ENCODE peak calls at places on chromosome 9, in four cellular contexts. One of them, this sample, is unnamed.

GRCh38 chr9:37290881-37291485 is 131.5 kb upstream of the GRHPR start:
- DNase-seq in IMR-90: peak; percentile 88
- DNase-seq in mesendoderm: no peak
- DNase-seq in H1: no peak
- DNase-seq in this sample: no peak

GRCh38 chr9:33750307-33750838 is 45.0 kb upstream of the PRSS3 start:
- DNase-seq in IMR-90: peak; percentile 15
- DNase-seq in mesendoderm: no peak
- DNase-seq in H1: no peak
- DNase-seq in this sample: no peak

GRCh38 chr9:132505961-132506691 is 76.3 kb upstream of the BARHL1 start:
- DNase-seq in IMR-90: no peak
- DNase-seq in mesendoderm: no peak
- DNase-seq in H1: no peak
- DNase-seq in this sample: no peak

GRCh38 chr9:107173422-107174180 is 109.5 kb upstream of the RAD23B start:
- DNase-seq in IMR-90: no peak
- DNase-seq in mesendoderm: no peak
- DNase-seq in H1: no peak
- DNase-seq in this sample: no peak

GRCh38 chr9:131960311-131960710 is 119.4 kb downstream of the MED27 start:
- DNase-seq in IMR-90: peak; percentile 52
- DNase-seq in mesendoderm: no peak
- DNase-seq in H1: no peak
- DNase-seq in this sample: no peak

GRCh38 chr9:2159521-2160417 is 144.6 kb downstream of the SMARCA2 start:
- DNase-seq in IMR-90: peak; percentile 23
- DNase-seq in mesendoderm: peak; percentile 67
- DNase-seq in H1: no peak
- DNase-seq in this sample: no peak

GRCh38 chr9:129615407-129616285 is 5.3 kb downstream of the C9orf50 start:
- DNase-seq in IMR-90: no peak
- DNase-seq in mesendoderm: no peak
- DNase-seq in H1: no peak
- DNase-seq in this sample: no peak

GRCh38 chr9:92242115-92242778 is 51.2 kb downstream of the IARS1 start:
- DNase-seq in IMR-90: peak; percentile 87
- DNase-seq in mesendoderm: peak; percentile 28
- DNase-seq in H1: no peak
- DNase-seq in this sample: no peak

GRCh38 chr9:86046080-86046636 is 53.2 kb downstream of the GOLM1 start:
- DNase-seq in IMR-90: no peak
- DNase-seq in mesendoderm: no peak
- DNase-seq in H1: no peak
- DNase-seq in this sample: no peak

GRCh38 chr9:19498015-19498414 is 89.2 kb downstream of the ACER2 start:
- DNase-seq in IMR-90: peak; percentile 31
- DNase-seq in mesendoderm: no peak
- DNase-seq in H1: no peak
- DNase-seq in this sample: no peak

GRCh38 chr9:19497276-19497675 is 88.5 kb downstream of the ACER2 start:
- DNase-seq in IMR-90: no peak
- DNase-seq in mesendoderm: no peak
- DNase-seq in H1: no peak
- DNase-seq in this sample: no peak

GRCh38 chr9:19493845-19494244 is 85.0 kb downstream of the ACER2 start:
- DNase-seq in IMR-90: no peak
- DNase-seq in mesendoderm: no peak
- DNase-seq in H1: no peak
- DNase-seq in this sample: no peak

GRCh38 chr9:19495186-19496028 is 86.6 kb downstream of the ACER2 start:
- DNase-seq in IMR-90: no peak
- DNase-seq in mesendoderm: peak; percentile 27
- DNase-seq in H1: no peak
- DNase-seq in this sample: no peak

GRCh38 chr9:19496321-19496720 is 87.5 kb downstream of the ACER2 start:
- DNase-seq in IMR-90: no peak
- DNase-seq in mesendoderm: no peak
- DNase-seq in H1: no peak
- DNase-seq in this sample: no peak
- H2BK15ac ChIP-seq in IMR-90: no peak overlapping the region
- H2BK15ac ChIP-seq in mesendoderm: no peak overlapping the region
- H2BK15ac ChIP-seq in H1: no peak overlapping the region
- H2BK15ac ChIP-seq in this sample: no peak overlapping the region

GRCh38 chr9:35673998-35674361 is 252 bp downstream of the CA9 start:
- DNase-seq in IMR-90: no peak
- DNase-seq in mesendoderm: no peak
- DNase-seq in H1: no peak
- DNase-seq in this sample: no peak

GRCh38 chr9:35679091-35679490 is 5.4 kb downstream of the CA9 start:
- DNase-seq in IMR-90: no peak
- DNase-seq in mesendoderm: no peak
- DNase-seq in H1: no peak
- DNase-seq in this sample: no peak

GRCh38 chr9:35673132-35673997 is at the start of gene CA9:
- DNase-seq in IMR-90: no peak
- DNase-seq in mesendoderm: no peak
- DNase-seq in H1: no peak
- DNase-seq in this sample: no peak

GRCh38 chr9:35675732-35676392 is 2.1 kb downstream of the CA9 start:
- DNase-seq in IMR-90: no peak
- DNase-seq in mesendoderm: peak; percentile 86
- DNase-seq in H1: no peak
- DNase-seq in this sample: peak; percentile 93

DNA sequence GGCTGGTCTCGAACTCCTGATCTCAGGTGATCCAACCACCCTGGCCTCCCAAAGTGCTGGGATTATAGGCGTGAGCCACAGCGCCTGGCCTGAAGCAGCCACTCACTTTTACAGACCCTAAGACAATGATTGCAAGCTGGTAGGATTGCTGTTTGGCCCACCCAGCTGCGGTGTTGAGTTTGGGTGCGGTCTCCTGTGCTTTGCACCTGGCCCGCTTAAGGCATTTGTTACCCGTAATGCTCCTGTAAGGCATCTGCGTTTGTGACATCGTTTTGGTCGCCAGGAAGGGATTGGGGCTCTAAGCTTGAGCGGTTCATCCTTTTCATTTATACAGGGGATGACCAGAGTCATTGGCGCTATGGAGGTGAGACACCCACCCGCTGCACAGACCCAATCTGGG is 1.5 kb downstream of the CA9 start:
- DNase-seq in IMR-90: no peak
- DNase-seq in mesendoderm: peak; percentile 59
- DNase-seq in H1: no peak
- DNase-seq in this sample: peak; percentile 63
- H3K4me2 ChIP-seq in IMR-90: no peak overlapping the region
- H3K4me2 ChIP-seq in mesendoderm: peak overlapping the region; percentile 75
- H3K4me2 ChIP-seq in H1: peak overlapping the region; percentile 88
- H3K4me2 ChIP-seq in this sample: peak overlapping the region; percentile 58

GRCh38 chr9:124308606-124309310 is 51.0 kb downstream of the NEK6 start:
- DNase-seq in IMR-90: no peak
- DNase-seq in mesendoderm: peak; percentile 47
- DNase-seq in H1: no peak
- DNase-seq in this sample: no peak
- H4K5ac ChIP-seq in IMR-90: peak overlapping the region; percentile 77
- H4K5ac ChIP-seq in mesendoderm: no peak overlapping the region
- H4K5ac ChIP-seq in H1: no peak overlapping the region
- H4K5ac ChIP-seq in this sample: no peak overlapping the region

GRCh38 chr9:99259231-99259918 is 37.3 kb downstream of the SEC61B start:
- DNase-seq in IMR-90: no peak
- DNase-seq in mesendoderm: peak; percentile 32
- DNase-seq in H1: no peak
- DNase-seq in this sample: peak; percentile 61
- H2BK15ac ChIP-seq in IMR-90: no peak overlapping the region
- H2BK15ac ChIP-seq in mesendoderm: no peak overlapping the region
- H2BK15ac ChIP-seq in H1: peak overlapping the region; percentile 54
- H2BK15ac ChIP-seq in this sample: no peak overlapping the region

DNA sequence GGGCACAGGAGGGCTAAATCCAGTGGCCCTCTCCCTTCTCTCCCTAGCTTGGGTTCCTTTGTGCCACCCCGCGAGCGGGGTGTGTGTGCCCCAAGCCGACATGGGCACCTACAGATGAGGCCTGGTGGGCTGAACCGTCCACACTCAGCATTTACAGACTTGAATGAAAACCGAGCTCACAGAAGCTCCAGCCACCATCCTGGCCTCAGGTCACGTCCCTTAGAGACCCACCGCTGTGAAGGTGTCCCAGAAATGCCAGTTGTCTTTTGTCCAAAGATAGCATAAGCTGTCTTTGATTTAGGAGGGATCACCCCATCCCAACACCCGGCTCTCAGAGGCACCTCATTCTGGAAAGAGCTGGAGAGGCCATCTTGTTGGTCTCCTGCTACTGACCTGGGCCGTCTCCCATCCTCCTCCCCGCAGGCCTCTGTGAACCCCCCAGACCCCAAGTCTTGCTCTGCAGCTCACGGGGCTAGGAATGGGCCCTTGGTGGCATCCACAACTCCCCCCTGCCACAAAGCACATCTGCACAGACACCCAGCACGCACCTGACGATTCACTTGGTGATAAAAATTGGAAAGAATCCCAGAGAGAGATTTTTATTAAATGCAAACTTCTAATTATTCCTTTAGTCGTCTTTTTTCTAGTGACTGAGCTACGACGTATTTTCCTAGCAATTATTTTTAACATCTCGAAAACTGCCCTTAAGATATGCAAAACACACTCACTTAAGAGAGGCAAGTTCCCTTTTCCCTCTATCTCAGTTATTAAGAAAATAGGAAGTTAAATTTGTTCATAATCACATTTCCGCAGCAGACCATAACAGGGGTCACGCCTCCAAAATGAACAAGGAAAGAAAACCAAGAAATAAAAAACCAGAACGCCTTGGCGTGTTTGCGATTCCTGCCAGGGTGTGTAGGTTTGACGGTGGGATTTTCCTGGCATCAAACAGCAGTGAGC is 80.5 kb upstream of the LMX1B start:
- DNase-seq in IMR-90: no peak
- DNase-seq in mesendoderm: no peak
- DNase-seq in H1: no peak
- DNase-seq in this sample: no peak
- H3K4me2 ChIP-seq in IMR-90: no peak overlapping the region
- H3K4me2 ChIP-seq in mesendoderm: no peak overlapping the region
- H3K4me2 ChIP-seq in H1: no peak overlapping the region
- H3K4me2 ChIP-seq in this sample: no peak overlapping the region

GRCh38 chr9:133760713-133761290 is 22.6 kb upstream of the SARDH start:
- DNase-seq in IMR-90: no peak
- DNase-seq in mesendoderm: no peak
- DNase-seq in H1: no peak
- DNase-seq in this sample: no peak
- H4K5ac ChIP-seq in IMR-90: no peak overlapping the region
- H4K5ac ChIP-seq in mesendoderm: no peak overlapping the region
- H4K5ac ChIP-seq in H1: no peak overlapping the region
- H4K5ac ChIP-seq in this sample: no peak overlapping the region

GRCh38 chr9:113616716-113617496 is 153.4 kb downstream of the RGS3 start:
- DNase-seq in IMR-90: no peak
- DNase-seq in mesendoderm: no peak
- DNase-seq in H1: no peak
- DNase-seq in this sample: peak; percentile 43
- H2BK15ac ChIP-seq in IMR-90: peak overlapping the region; percentile 76
- H2BK15ac ChIP-seq in mesendoderm: no peak overlapping the region
- H2BK15ac ChIP-seq in H1: peak overlapping the region; percentile 92
- H2BK15ac ChIP-seq in this sample: no peak overlapping the region

DNA sequence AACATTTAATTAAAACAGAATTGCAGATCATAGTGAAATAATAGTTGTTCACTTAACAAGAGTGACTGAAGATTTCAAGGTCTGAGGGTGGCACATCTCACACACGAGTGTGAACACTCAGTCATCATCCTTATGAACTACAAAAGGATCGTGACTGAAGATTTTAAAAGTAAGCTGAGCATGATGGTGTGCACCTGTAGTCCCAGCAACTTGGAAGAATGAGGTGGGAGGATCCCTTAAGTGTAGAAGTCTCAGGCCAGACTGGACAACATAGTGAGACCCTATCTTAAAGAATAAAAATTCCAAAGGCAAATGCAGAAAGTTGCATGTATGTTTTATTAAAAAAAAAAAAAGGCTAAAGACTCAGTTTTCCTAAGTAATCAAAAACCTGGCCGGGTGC is 22.4 kb upstream of the ATP6V1G1 start:
- DNase-seq in IMR-90: no peak
- DNase-seq in mesendoderm: no peak
- DNase-seq in H1: no peak
- DNase-seq in this sample: no peak
- H3K4me2 ChIP-seq in IMR-90: no peak overlapping the region
- H3K4me2 ChIP-seq in mesendoderm: no peak overlapping the region
- H3K4me2 ChIP-seq in H1: no peak overlapping the region
- H3K4me2 ChIP-seq in this sample: no peak overlapping the region